ENCODE peak calls at places on chromosomes 4 and X, in eight cellular contexts. U is CD8-positive, alpha-beta T cell; Q is testis; K is body of pancreas; A is heart left ventricle; M is AG04450; E is tibial nerve; I is mammary epithelial cell. D is an unnamed sample.

GRCh38 chrX:12329476-12329875 is 191.2 kb downstream of the FRMPD4 start:
- DNase-seq in E (no peak), M (no peak), A (no peak), K (no peak), U (no peak), Q (no peak), I (peak; percentile 14), D (no peak)

GRCh38 chr4:168610911-168611530 is 114.2 kb downstream of the PALLD start:
- DNase-seq in E (no peak), M (no peak), K (no peak), Q (no peak), U (no peak), I (no peak), A (no peak), D (no peak)

GRCh38 chrX:86806786-86807185 is 658.5 kb downstream of the DACH2 start:
- DNase-seq in A (no peak), Q (peak; percentile 11), K (no peak), I (peak; percentile 2), U (no peak), M (no peak), E (no peak), D (no peak)

GRCh38 chr4:53591372-53591892 is at the start of gene LNX1:
- DNase-seq in E (no peak), Q (no peak), K (peak; percentile 98), A (no peak), U (no peak), I (no peak), M (no peak), D (no peak)

GRCh38 chr4:102787096-102787867 is 26.5 kb upstream of the MANBA start:
- DNase-seq in K (no peak), U (no peak), A (no peak), I (peak; percentile 46), M (no peak), Q (no peak), E (no peak), D (no peak)

GRCh38 chrX:20046864-20047263 is 56.0 kb upstream of the BCLAF3 start:
- DNase-seq in M (no peak), A (no peak), E (no peak), I (peak; percentile 46), U (no peak), Q (no peak), K (no peak), D (no peak)

GRCh38 chrX:130626521-130626920 is 224.7 kb downstream of the RBMX2 start:
- DNase-seq in A (no peak), U (no peak), M (no peak), E (no peak), I (no peak), K (no peak), Q (no peak), D (no peak)

GRCh38 chr4:149987330-149987751 is 90.9 kb upstream of the DCLK2 start:
- DNase-seq in M (no peak), E (no peak), K (no peak), U (no peak), I (no peak), A (no peak), Q (no peak), D (no peak)

GRCh38 chr4:55549888-55550287 is 3.2 kb upstream of the CLOCK start:
- DNase-seq in M (peak; percentile 50), I (peak; percentile 97), E (no peak), A (no peak), Q (no peak), K (no peak), U (no peak), D (no peak)

GRCh38 chr4:91243132-91243531 is 1060.6 kb upstream of the GRID2 start:
- DNase-seq in Q (no peak), M (no peak), U (no peak), E (no peak), I (no peak), A (peak; percentile 80), K (peak; percentile 65), D (no peak)

GRCh38 chr4:22720091-22720490 is 27.4 kb downstream of the GBA3 start:
- DNase-seq in U (no peak), I (no peak), M (no peak), K (no peak), E (no peak), Q (no peak), A (no peak), D (no peak)

GRCh38 chr4:58515206-58515605 is 1405.0 kb upstream of the IGFBP7 start:
- DNase-seq in Q (no peak), A (no peak), K (no peak), E (no peak), M (no peak), I (no peak), U (no peak), D (no peak)

GRCh38 chr4:111943796-111944203 is 201.5 kb upstream of the FAM241A start:
- DNase-seq in K (peak; percentile 38), E (no peak), I (peak; percentile 46), Q (peak; percentile 19), U (no peak), A (no peak), M (no peak), D (no peak)

GRCh38 chr4:52861879-52862604 is at the start of gene RASL11B:
- DNase-seq in A (peak; percentile 91), K (peak; percentile 84), I (peak; percentile 74), Q (peak; percentile 91), U (peak; percentile 85), M (no peak), E (peak; percentile 76), D (peak; percentile 83)

GRCh38 chr4:2365054-2365912 is 53.2 kb downstream of the ZFYVE28 start:
- DNase-seq in I (no peak), A (no peak), K (peak; percentile 8), Q (peak; percentile 45), M (no peak), U (no peak), E (no peak), D (no peak)

DNA sequence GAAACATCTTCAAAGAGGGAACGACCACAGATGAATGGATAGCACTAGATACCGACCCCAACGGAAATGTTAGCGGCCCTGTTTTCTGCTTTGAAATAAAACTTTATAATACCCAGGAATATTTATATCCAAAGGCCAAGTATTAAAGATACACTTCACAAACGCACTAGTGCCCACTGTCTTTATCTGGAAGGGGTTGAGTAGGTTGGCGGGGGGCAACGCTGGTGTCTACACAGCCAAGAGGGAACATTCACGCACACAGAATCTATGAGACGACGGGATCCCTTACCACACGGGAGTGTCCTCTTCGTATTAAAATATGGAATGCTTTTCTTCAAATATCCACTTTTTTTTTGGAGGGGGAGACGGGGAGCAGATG is 3.3 kb downstream of the HAND2 start:
- DNase-seq in A (no peak), I (no peak), E (no peak), Q (no peak), U (no peak), K (no peak), M (no peak), D (no peak)
- H3K9me3 ChIP-seq in A (no peaks in the 10 kb centered on the region), I (peaks cover 5% of the 10 kb centered on the region), E (no peaks in the 10 kb centered on the region), Q (no peaks in the 10 kb centered on the region), U (peaks cover 4% of the 10 kb centered on the region), K (no peaks in the 10 kb centered on the region), M (peaks cover 44% of the 10 kb centered on the region), D (no peaks in the 10 kb centered on the region)

DNA sequence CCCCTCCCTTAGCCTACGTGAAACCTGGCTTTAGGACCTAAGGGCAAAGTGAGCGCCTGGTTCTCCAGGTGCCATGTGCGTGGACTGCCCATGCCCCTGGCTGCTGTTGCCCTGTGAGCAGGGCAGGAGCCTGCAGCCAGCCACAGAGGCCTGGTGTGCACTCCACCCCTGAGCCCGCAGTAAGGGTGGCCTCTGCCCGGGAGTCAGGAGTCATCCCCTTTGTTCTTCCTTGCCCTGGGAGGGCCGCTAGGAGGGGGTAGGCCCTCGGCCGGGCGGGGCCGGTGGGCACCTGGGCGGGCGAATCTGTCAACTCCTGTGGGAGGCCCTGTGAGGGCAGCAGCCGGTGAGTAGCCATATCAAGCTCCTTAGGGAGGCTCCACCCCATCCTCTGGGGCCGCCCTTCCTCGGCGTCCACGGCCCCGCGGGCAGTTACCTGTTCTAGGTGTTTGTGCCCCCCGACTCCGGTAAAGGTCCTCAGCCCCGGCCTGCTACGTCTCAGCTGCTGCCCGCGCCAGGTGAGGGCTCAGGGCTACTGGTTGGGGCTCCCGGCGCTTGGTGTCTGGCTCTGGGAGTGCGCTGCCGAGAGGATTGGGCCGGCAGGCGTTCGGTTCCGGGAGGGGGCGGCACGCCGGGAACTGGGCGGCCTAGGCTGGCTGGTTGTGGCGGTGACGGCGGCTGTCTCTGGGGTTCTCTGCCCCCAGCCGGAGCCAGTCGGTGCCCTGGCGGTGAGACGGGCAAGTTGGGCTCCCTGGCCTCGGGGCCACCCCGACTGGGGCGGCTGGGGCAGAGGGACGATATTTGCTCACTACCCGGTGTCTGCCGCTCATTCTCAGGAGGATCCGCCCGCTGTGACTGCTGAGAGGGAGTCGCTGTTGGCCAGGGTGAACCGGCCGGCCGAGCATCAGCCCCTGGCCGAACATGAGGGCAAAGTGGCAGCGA is 1060.2 kb downstream of the TECRL start:
- DNase-seq in K (no peak), E (no peak), A (peak; percentile 11), M (no peak), U (no peak), Q (peak; percentile 14), I (no peak), D (no peak)
- H3K9me3 ChIP-seq in K (no peaks in the 10 kb centered on the region), E (peaks cover 4% of the 10 kb centered on the region), A (no peaks in the 10 kb centered on the region), M (peaks cover 18% of the 10 kb centered on the region), U (peaks cover 3% of the 10 kb centered on the region), Q (no peaks in the 10 kb centered on the region), I (peaks cover 21% of the 10 kb centered on the region), D (no peaks in the 10 kb centered on the region)

DNA sequence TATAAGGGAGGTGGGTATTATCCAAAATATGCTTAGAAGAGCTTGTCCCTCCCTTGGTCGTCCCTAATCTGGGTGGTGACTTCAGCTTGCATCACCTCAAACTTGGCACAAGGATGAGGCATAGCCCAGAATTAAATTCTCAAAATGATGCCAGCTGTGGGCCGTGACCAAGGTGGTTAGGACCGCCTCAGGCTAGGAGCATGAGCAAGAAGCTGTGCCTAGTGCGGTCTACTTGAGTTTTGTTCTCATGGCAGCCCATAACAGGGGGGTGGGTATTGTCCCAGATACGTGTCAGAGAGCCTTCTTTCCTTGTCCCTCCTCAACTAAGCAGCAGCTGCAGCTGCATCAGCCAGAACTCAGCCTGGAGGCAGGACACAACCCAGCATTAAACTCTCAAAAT is 2620.0 kb downstream of the PCDH7 start:
- DNase-seq in E (no peak), M (no peak), U (no peak), Q (no peak), K (no peak), A (no peak), I (no peak), D (no peak)
- H3K9me3 ChIP-seq in E (peaks cover 6% of the 10 kb centered on the region), M (no peaks in the 10 kb centered on the region), U (no peaks in the 10 kb centered on the region), Q (no peaks in the 10 kb centered on the region), K (no peaks in the 10 kb centered on the region), A (no peaks in the 10 kb centered on the region), I (peaks cover 19% of the 10 kb centered on the region), D (peaks cover 2% of the 10 kb centered on the region)

GRCh38 chr4:170110290-170110672 is 20.5 kb upstream of the AADAT start:
- DNase-seq in K (no peak), Q (no peak), E (no peak), M (no peak), A (no peak), U (no peak), I (no peak), D (no peak)

GRCh38 chr4:170111100-170111499 is 21.3 kb upstream of the AADAT start:
- DNase-seq in U (no peak), A (no peak), I (no peak), M (no peak), K (no peak), E (no peak), Q (no peak), D (no peak)

GRCh38 chr4:170109586-170110289 is 20.0 kb upstream of the AADAT start:
- DNase-seq in K (no peak), E (no peak), M (no peak), Q (no peak), A (no peak), U (no peak), I (peak; percentile 20), D (no peak)

GRCh38 chr4:170111546-170111945 is 21.8 kb upstream of the AADAT start:
- DNase-seq in I (no peak), Q (no peak), E (no peak), M (no peak), K (no peak), A (no peak), U (no peak), D (no peak)

GRCh38 chr4:170114636-170115035 is 24.9 kb upstream of the AADAT start:
- DNase-seq in Q (no peak), E (no peak), K (no peak), U (no peak), I (no peak), A (no peak), M (no peak), D (no peak)
- H3K9me3 ChIP-seq in Q (no peaks in the 10 kb centered on the region), E (no peaks in the 10 kb centered on the region), K (no peaks in the 10 kb centered on the region), U (no peaks in the 10 kb centered on the region), I (no peaks in the 10 kb centered on the region), A (no peaks in the 10 kb centered on the region), M (no peaks in the 10 kb centered on the region), D (no peaks in the 10 kb centered on the region)